ENCODE peak calls at places on chromosomes 16 and 17, in four cellular contexts. One of them, this sample, is unnamed.

GRCh38 chr16:68656771-68657170 is 11.7 kb downstream of the CDH3 start:
- DNase-seq in IMR-90: no peak
- DNase-seq in RWPE1: no peak
- DNase-seq in ovary: no peak
- DNase-seq in this sample: no peak

GRCh38 chr17:42667088-42667951 is 8.2 kb downstream of the TUBG2 start:
- DNase-seq in IMR-90: peak
- DNase-seq in RWPE1: peak
- DNase-seq in ovary: peak
- DNase-seq in this sample: peak

GRCh38 chr17:13671771-13672170 is 70.0 kb upstream of the HS3ST3A1 start:
- DNase-seq in IMR-90: no peak
- DNase-seq in RWPE1: peak
- DNase-seq in ovary: no peak
- DNase-seq in this sample: no peak

GRCh38 chr16:676565-677297 is 1.3 kb downstream of the RHBDL1 start:
- DNase-seq in IMR-90: no peak
- DNase-seq in RWPE1: peak
- DNase-seq in ovary: no peak
- DNase-seq in this sample: no peak

GRCh38 chr16:30348113-30348512 is 7.0 kb downstream of the CD2BP2 start:
- DNase-seq in IMR-90: no peak
- DNase-seq in RWPE1: no peak
- DNase-seq in ovary: no peak
- DNase-seq in this sample: no peak

GRCh38 chr16:53892155-53892554 is 188.2 kb downstream of the FTO start:
- DNase-seq in IMR-90: peak
- DNase-seq in RWPE1: peak
- DNase-seq in ovary: no peak
- DNase-seq in this sample: no peak

GRCh38 chr17:47304191-47304590 is 19.6 kb upstream of the EFCAB13 start:
- DNase-seq in IMR-90: no peak
- DNase-seq in RWPE1: no peak
- DNase-seq in ovary: no peak
- DNase-seq in this sample: no peak

GRCh38 chr17:65074778-65075250 is 18.3 kb upstream of the GNA13 start:
- DNase-seq in IMR-90: peak
- DNase-seq in RWPE1: no peak
- DNase-seq in ovary: peak
- DNase-seq in this sample: no peak

GRCh38 chr16:89193021-89193575 is 7.2 kb downstream of the SLC22A31 start:
- DNase-seq in IMR-90: peak
- DNase-seq in RWPE1: peak
- DNase-seq in ovary: peak
- DNase-seq in this sample: no peak

GRCh38 chr17:57552114-57552601 is 192.9 kb downstream of the CCDC182 start:
- DNase-seq in IMR-90: no peak
- DNase-seq in RWPE1: no peak
- DNase-seq in ovary: peak
- DNase-seq in this sample: no peak

GRCh38 chr17:70344356-70345060 is 175.2 kb downstream of the KCNJ2 start:
- DNase-seq in IMR-90: peak
- DNase-seq in RWPE1: no peak
- DNase-seq in ovary: no peak
- DNase-seq in this sample: no peak

GRCh38 chr17:77698903-77699615 is 259.4 kb upstream of the TNRC6C start:
- DNase-seq in IMR-90: no peak
- DNase-seq in RWPE1: no peak
- DNase-seq in ovary: no peak
- DNase-seq in this sample: no peak

GRCh38 chr17:36017799-36018198 is at the start of gene CCL23:
- DNase-seq in IMR-90: no peak
- DNase-seq in RWPE1: no peak
- DNase-seq in ovary: no peak
- DNase-seq in this sample: no peak

GRCh38 chr17:34099859-34100258 is 155.2 kb upstream of the CCL2 start:
- DNase-seq in IMR-90: no peak
- DNase-seq in RWPE1: no peak
- DNase-seq in ovary: no peak
- DNase-seq in this sample: no peak

GRCh38 chr17:72539981-72540897 is 419.4 kb downstream of the SOX9 start:
- DNase-seq in IMR-90: peak
- DNase-seq in RWPE1: peak
- DNase-seq in ovary: peak
- DNase-seq in this sample: no peak

DNA sequence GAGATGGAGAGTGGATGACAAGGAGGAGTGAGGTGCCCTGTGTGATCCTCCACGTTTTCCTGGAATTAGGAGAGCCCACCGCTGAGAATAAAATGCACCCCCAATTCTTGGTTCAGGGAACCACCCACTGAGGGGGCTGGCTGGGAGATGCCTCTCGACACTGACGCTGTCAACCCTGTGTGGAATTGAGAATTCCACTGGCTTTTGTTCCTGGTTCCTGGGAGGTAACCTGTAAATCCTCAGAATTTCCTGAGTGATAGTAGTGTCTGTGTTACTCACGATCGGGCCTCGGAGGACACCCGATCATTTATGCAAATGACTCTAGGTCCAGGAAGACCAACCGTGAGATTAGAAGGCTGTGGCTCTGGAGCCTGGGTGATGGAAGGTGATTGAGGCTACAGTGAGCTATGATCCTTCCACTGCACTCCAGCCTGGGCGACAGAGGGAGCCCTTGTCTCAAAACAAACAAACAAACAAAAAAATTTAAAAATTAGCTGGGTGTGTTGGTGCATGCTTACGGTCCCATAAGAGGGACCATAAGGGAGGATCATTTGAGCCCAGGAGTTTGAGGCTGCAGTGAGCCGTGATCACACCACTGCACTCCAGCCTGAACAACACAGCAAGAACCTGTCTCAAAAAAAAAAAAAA is 11.7 kb upstream of the PRPSAP1 start:
- DNase-seq in IMR-90: no peak
- DNase-seq in RWPE1: no peak
- DNase-seq in ovary: no peak
- DNase-seq in this sample: no peak
- TF ChIP-seq CTCF in IMR-90: no peak
- TF ChIP-seq CTCF in RWPE1: no peak
- TF ChIP-seq CTCF in ovary: no peak
- TF ChIP-seq CTCF in this sample: peak

GRCh38 chr16:87846705-87847466 is 22.4 kb downstream of the SLC7A5 start:
- DNase-seq in IMR-90: no peak
- DNase-seq in RWPE1: no peak
- DNase-seq in ovary: no peak
- DNase-seq in this sample: no peak

GRCh38 chr16:87849419-87850008 is 19.8 kb downstream of the SLC7A5 start:
- DNase-seq in IMR-90: no peak
- DNase-seq in RWPE1: no peak
- DNase-seq in ovary: peak
- DNase-seq in this sample: no peak

GRCh38 chr16:87848676-87849345 is 20.5 kb downstream of the SLC7A5 start:
- DNase-seq in IMR-90: no peak
- DNase-seq in RWPE1: no peak
- DNase-seq in ovary: no peak
- DNase-seq in this sample: no peak

GRCh38 chr16:87847467-87847784 is 21.9 kb downstream of the SLC7A5 start:
- DNase-seq in IMR-90: no peak
- DNase-seq in RWPE1: no peak
- DNase-seq in ovary: peak
- DNase-seq in this sample: no peak

DNA sequence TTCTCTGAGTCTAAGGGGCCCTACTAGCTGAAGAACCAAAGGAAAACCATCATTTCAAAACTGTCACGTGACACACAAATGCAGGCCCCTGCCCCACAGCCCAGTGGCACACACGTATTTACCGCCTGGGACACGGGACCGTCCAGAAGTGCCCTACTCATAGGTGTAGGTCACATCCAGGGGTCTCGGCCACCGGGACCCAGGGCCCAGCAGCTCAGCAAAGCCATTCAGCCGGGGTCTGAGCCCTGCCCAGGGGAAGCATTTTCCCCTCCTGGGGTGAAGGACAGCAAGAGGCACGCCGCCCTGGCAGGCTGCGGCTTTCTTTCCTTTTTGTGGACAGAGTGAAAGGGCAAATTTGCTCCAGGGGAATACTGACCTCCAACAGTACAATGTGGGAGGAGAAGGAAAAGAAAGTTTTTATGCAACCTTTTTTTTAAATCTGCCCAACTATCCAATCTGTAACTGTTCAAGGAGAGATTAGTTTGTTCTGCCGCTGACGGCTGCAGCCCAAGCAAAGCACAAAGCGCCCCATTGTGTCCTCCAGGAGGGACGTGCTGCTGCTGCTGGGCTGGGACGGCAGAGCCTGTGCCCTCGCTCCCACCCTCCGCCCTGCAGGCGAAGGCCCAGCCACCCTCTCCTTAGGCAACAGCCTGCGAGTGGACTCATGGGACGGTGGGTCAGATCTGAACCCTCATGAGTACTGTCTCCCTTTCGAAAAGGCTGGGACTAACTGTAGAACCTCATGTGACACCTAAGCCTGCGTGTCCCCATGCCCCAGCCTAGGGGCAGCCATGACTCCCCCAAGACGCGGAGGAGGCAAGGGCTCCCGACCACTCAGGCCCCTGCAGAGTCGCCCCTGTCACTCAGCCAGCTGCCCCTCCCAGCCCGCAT is 21.3 kb downstream of the SLC7A5 start:
- DNase-seq in IMR-90: no peak
- DNase-seq in RWPE1: no peak
- DNase-seq in ovary: no peak
- DNase-seq in this sample: no peak
- TF ChIP-seq CTCF in IMR-90: no peak
- TF ChIP-seq CTCF in RWPE1: no peak
- TF ChIP-seq CTCF in ovary: no peak
- TF ChIP-seq CTCF in this sample: no peak

DNA sequence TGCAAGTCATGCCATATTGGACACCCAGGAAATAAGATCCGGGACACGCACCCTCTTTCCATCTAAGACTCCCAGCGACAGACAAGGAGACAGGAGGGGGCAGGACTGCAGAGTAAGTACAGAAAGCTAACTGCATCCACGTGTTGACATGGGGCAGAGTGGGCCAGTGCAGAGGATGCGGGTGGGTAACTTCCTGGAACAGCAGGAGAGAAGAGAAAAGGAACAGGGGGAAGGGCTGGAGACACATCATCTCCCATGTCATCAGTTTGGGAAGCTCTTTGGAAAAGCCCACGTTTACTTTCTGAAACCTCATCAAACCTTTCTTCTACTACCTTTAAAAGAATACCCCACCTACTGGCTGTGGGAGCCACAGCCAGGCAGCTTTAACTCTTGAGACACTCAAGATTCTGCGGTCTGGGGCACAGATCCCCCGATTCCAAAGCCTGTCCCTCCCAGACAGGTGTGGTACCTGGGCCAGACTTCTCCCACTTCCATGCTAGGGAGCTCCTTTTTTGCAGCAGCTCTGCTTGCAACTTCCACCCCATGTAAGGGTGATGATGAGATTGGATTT is 273.5 kb upstream of the RPL38 start:
- DNase-seq in IMR-90: no peak
- DNase-seq in RWPE1: no peak
- DNase-seq in ovary: no peak
- DNase-seq in this sample: no peak
- TF ChIP-seq CTCF in IMR-90: no peak
- TF ChIP-seq CTCF in RWPE1: no peak
- TF ChIP-seq CTCF in ovary: no peak
- TF ChIP-seq CTCF in this sample: no peak

GRCh38 chr17:28426081-28426519 is 20.1 kb upstream of the SLC46A1 start:
- DNase-seq in IMR-90: no peak
- DNase-seq in RWPE1: no peak
- DNase-seq in ovary: no peak
- DNase-seq in this sample: no peak
- TF ChIP-seq CTCF in IMR-90: peak
- TF ChIP-seq CTCF in RWPE1: no peak
- TF ChIP-seq CTCF in ovary: no peak
- TF ChIP-seq CTCF in this sample: peak

DNA sequence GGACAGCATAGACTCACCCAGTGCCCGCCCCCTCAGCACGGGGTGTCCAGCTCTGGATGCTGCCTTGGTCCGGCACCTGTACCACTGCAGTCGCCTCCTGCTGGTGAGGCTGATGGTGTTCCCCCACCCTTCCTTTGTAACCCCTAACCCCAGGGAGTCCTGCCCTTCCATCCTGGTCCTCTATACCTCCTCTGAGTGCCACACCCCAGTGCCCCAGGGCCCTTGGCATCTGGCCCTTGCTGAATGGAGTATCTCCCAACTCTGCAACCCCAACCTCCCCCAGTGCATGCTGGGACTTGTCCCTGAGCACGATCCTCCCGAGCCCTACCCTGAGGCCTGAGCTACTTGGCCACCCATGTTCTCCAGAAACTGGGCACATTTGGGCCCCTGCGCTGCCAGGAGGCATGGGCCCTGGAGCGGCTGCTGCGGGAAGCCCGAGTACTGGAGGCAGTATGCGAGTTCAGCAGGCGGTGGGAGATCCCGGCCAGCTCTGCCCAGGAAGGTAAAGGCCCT is 15.8 kb downstream of the RIPOR1 start:
- DNase-seq in IMR-90: no peak
- DNase-seq in RWPE1: no peak
- DNase-seq in ovary: peak
- DNase-seq in this sample: no peak
- TF ChIP-seq CTCF in IMR-90: peak
- TF ChIP-seq CTCF in RWPE1: no peak
- TF ChIP-seq CTCF in ovary: no peak
- TF ChIP-seq CTCF in this sample: peak

DNA sequence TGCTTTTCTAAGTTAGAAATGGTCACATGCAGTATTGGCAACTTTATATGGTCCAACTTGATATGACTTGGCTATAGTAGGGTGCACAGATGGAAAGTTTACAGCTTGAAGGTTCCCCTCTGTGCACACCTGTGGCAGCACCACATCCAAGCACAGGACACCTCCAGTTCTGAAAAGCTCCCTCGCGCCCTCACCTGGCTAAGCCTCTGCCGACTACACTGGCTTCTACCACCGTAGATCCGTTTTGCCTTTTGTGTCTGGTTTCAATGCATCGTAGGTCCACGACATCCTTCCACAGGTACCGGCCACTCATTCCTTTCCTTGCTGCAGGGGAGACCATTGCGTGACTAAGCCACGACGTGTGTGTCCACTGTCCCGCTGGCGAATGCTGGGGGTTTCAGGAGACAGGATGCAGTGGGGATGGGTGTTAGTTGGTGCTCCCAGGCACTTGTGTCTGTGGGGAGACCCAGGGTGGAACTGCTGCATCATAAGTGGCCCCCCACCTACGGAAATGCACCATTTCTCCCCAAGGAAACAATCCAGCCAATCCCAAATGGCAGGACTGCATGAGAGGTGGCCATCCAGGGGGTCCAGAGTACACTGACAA is 4.9 kb upstream of the RASD1 start:
- DNase-seq in IMR-90: no peak
- DNase-seq in RWPE1: no peak
- DNase-seq in ovary: peak
- DNase-seq in this sample: no peak
- TF ChIP-seq CTCF in IMR-90: no peak
- TF ChIP-seq CTCF in RWPE1: no peak
- TF ChIP-seq CTCF in ovary: no peak
- TF ChIP-seq CTCF in this sample: no peak

GRCh38 chr16:86508947-86509758 is 1.2 kb upstream of the FOXF1 start:
- DNase-seq in IMR-90: peak
- DNase-seq in RWPE1: peak
- DNase-seq in ovary: peak
- DNase-seq in this sample: no peak
- TF ChIP-seq CTCF in IMR-90: no peak
- TF ChIP-seq CTCF in RWPE1: no peak
- TF ChIP-seq CTCF in ovary: no peak
- TF ChIP-seq CTCF in this sample: no peak

This sample was measured in kidney epithelial cell.